ENCODE peak calls at places on chromosome 11, in four cellular contexts. L, F, C and W are unnamed samples.

GRCh38 chr11:131246156-131246555 is 124.3 kb upstream of the NTM start:
- DNase-seq in L (no peak), F (no peak), C (no peak), W (no peak)

GRCh38 chr11:129658558-129658882 is 157.1 kb upstream of the TMEM45B start:
- DNase-seq in F (no peak), L (no peak), C (no peak), W (no peak)

GRCh38 chr11:74707182-74707581 is 24.0 kb downstream of the CHRDL2 start:
- DNase-seq in F (no peak), L (no peak), C (no peak), W (no peak)

GRCh38 chr11:68412593-68413475 is 47.7 kb upstream of the PPP6R3 start:
- DNase-seq in L (peak), C (peak), F (peak), W (peak)

GRCh38 chr11:128222245-128222959 is 365.0 kb downstream of the ETS1 start:
- DNase-seq in F (no peak), L (no peak), C (peak), W (no peak)

GRCh38 chr11:78432058-78432515 is 14.5 kb upstream of the GAB2 start:
- DNase-seq in C (peak), L (no peak), F (no peak), W (peak)

GRCh38 chr11:70281114-70281729 is 10.7 kb downstream of the PPFIA1 start:
- DNase-seq in F (no peak), L (no peak), C (peak), W (peak)

GRCh38 chr11:65915101-65915820 is 3.6 kb downstream of the C11orf68 start:
- DNase-seq in L (no peak), F (no peak), C (no peak), W (no peak)

GRCh38 chr11:7575841-7576451 is 62.1 kb downstream of the PPFIBP2 start:
- DNase-seq in L (peak), F (no peak), C (peak), W (no peak)

GRCh38 chr11:65107751-65108468 is 3.8 kb upstream of the TM7SF2 start:
- DNase-seq in C (no peak), F (no peak), L (no peak), W (no peak)

GRCh38 chr11:131999084-131999483 is 628.7 kb downstream of the NTM start:
- DNase-seq in F (no peak), L (peak), C (no peak), W (peak)

GRCh38 chr11:13333456-13333957 is 55.9 kb downstream of the BMAL1 start:
- DNase-seq in C (no peak), L (peak), F (no peak), W (no peak)

GRCh38 chr11:48064306-48064705 is 83.9 kb downstream of the PTPRJ start:
- DNase-seq in C (peak), L (no peak), F (no peak), W (peak)

GRCh38 chr11:120925944-120926343 is 98.0 kb upstream of the TBCEL start:
- DNase-seq in L (no peak), C (no peak), F (no peak), W (no peak)

GRCh38 chr11:72231396-72232259 is 7.1 kb downstream of the INPPL1 start:
- DNase-seq in C (no peak), L (no peak), F (no peak), W (no peak)

GRCh38 chr11:118605116-118605867 is 2.1 kb upstream of the PHLDB1 start:
- DNase-seq in C (peak), F (peak), L (no peak), W (peak)

GRCh38 chr11:119572481-119573424 is 149.8 kb upstream of the THY1 start:
- DNase-seq in F (no peak), C (no peak), L (peak), W (no peak)

GRCh38 chr11:20110908-20111669 is 49.2 kb downstream of the DBX1 start:
- DNase-seq in C (peak), L (peak), F (peak), W (peak)

GRCh38 chr11:67456068-67456705 is 1.0 kb downstream of the CABP4 start:
- DNase-seq in F (no peak), L (no peak), C (no peak), W (no peak)

GRCh38 chr11:118054712-118055640 is 21.9 kb upstream of the TMPRSS4 start:
- DNase-seq in C (peak), L (no peak), F (no peak), W (no peak)

GRCh38 chr11:128424867-128425285 is 162.5 kb downstream of the ETS1 start:
- DNase-seq in L (no peak), C (no peak), F (no peak), W (peak)

GRCh38 chr11:62505112-62505783 is 41.4 kb downstream of the AHNAK start:
- DNase-seq in C (no peak), F (no peak), L (no peak), W (no peak)

GRCh38 chr11:86672007-86672621 is at the start of gene ME3:
- DNase-seq in C (peak), F (no peak), L (peak), W (peak)

GRCh38 chr11:76744186-76745058 is 38.7 kb upstream of the TSKU start:
- DNase-seq in L (no peak), C (peak), F (no peak), W (no peak)

GRCh38 chr11:47495856-47496217 is 46.9 kb upstream of the RAPSN start:
- DNase-seq in F (no peak), L (no peak), C (no peak), W (peak)

GRCh38 chr11:112962854-112963367 is 1.7 kb downstream of the NCAM1 start:
- DNase-seq in L (no peak), C (peak), F (no peak), W (no peak)

GRCh38 chr11:73860202-73860601 is 16.4 kb downstream of the COA4 start:
- DNase-seq in L (no peak), C (no peak), F (no peak), W (no peak)